ENCODE peak calls at places on chromosomes 2 and 18, in eight cellular contexts. J is HCT116, R is AG04449, Y is AG10803, L is keratinocyte, V is kidney epithelial cell, C is endothelial cell of umbilical vein, W is tibial artery. U is an unnamed sample.

GRCh38 chr2:66507673-66508127 is 72.8 kb downstream of the MEIS1 start:
- DNase-seq in J (no peak), R (no peak), Y (no peak), L (no peak), V (no peak), C (no peak), W (no peak), U (no peak)

GRCh38 chr2:200353125-200353524 is 46.6 kb downstream of the SPATS2L start:
- DNase-seq in J (no peak), R (no peak), Y (peak; percentile 63), L (no peak), V (no peak), C (no peak), W (no peak), U (no peak)

GRCh38 chr18:43061816-43062215 is 53.7 kb downstream of the RIT2 start:
- DNase-seq in J (no peak), R (no peak), Y (no peak), L (no peak), V (no peak), C (no peak), W (no peak), U (no peak)

GRCh38 chr2:20189299-20189931 is 35.5 kb downstream of the SDC1 start:
- DNase-seq in J (no peak), R (no peak), Y (no peak), L (no peak), V (no peak), C (no peak), W (no peak), U (no peak)

GRCh38 chr2:11863513-11864328 is 117.3 kb downstream of the LPIN1 start:
- DNase-seq in J (peak; percentile 71), R (peak; percentile 37), Y (peak; percentile 93), L (peak; percentile 41), V (peak; percentile 77), C (peak; percentile 88), W (peak; percentile 92), U (peak; percentile 96)

GRCh38 chr2:168198476-168199192 is 48.8 kb downstream of the STK39 start:
- DNase-seq in J (peak; percentile 88), R (no peak), Y (peak; percentile 71), L (no peak), V (no peak), C (no peak), W (no peak), U (no peak)

GRCh38 chr2:219459460-219460311 is 25.0 kb downstream of the SPEG start:
- DNase-seq in J (no peak), R (no peak), Y (peak; percentile 57), L (no peak), V (no peak), C (peak; percentile 38), W (peak; percentile 86), U (no peak)

GRCh38 chr2:8569332-8569930 is 112.4 kb upstream of the ID2 start:
- DNase-seq in J (no peak), R (no peak), Y (no peak), L (no peak), V (no peak), C (no peak), W (no peak), U (no peak)

GRCh38 chr2:49332415-49332814 is 178.1 kb upstream of the FSHR start:
- DNase-seq in J (no peak), R (no peak), Y (no peak), L (no peak), V (no peak), C (no peak), W (no peak), U (no peak)

GRCh38 chr2:197240018-197240712 is 70.4 kb downstream of the ANKRD44 start:
- DNase-seq in J (no peak), R (no peak), Y (no peak), L (no peak), V (no peak), C (no peak), W (no peak), U (no peak)

GRCh38 chr2:173134703-173135102 is 59.1 kb downstream of the MAP3K20 start:
- DNase-seq in J (no peak), R (no peak), Y (no peak), L (no peak), V (no peak), C (no peak), W (no peak), U (no peak)

GRCh38 chr2:191866195-191866594 is 19.3 kb upstream of the CAVIN2 start:
- DNase-seq in J (no peak), R (no peak), Y (no peak), L (no peak), V (no peak), C (no peak), W (no peak), U (no peak)

GRCh38 chr18:68121308-68121707 is 593.6 kb downstream of the TMX3 start:
- DNase-seq in J (no peak), R (no peak), Y (no peak), L (no peak), V (no peak), C (no peak), W (no peak), U (no peak)

GRCh38 chr2:149686677-149687427 is 99.3 kb upstream of the MMADHC start:
- DNase-seq in J (no peak), R (no peak), Y (peak; percentile 13), L (no peak), V (no peak), C (no peak), W (no peak), U (no peak)

GRCh38 chr2:111145103-111145760 is 24.5 kb downstream of the BCL2L11 start:
- DNase-seq in J (no peak), R (no peak), Y (no peak), L (no peak), V (no peak), C (no peak), W (no peak), U (no peak)

GRCh38 chr2:221779614-221780067 is 207.5 kb upstream of the EPHA4 start:
- DNase-seq in J (no peak), R (no peak), Y (peak; percentile 91), L (no peak), V (no peak), C (peak; percentile 91), W (peak; percentile 76), U (no peak)

GRCh38 chr2:132877923-132878322 is 207.9 kb upstream of the LYPD1 start:
- DNase-seq in J (no peak), R (no peak), Y (no peak), L (no peak), V (no peak), C (no peak), W (no peak), U (no peak)

GRCh38 chr2:82950148-82950547 is 1508.9 kb downstream of the SUCLG1 start:
- DNase-seq in J (no peak), R (no peak), Y (no peak), L (no peak), V (no peak), C (no peak), W (no peak), U (no peak)

GRCh38 chr2:20543579-20543887 is 96.7 kb downstream of the RHOB start:
- DNase-seq in J (no peak), R (no peak), Y (no peak), L (no peak), V (no peak), C (no peak), W (no peak), U (no peak)

GRCh38 chr2:233061007-233061590 is 957 bp downstream of the INPP5D start:
- DNase-seq in J (no peak), R (no peak), Y (no peak), L (no peak), V (no peak), C (peak; percentile 40), W (peak; percentile 59), U (no peak)
- H3K4me3 ChIP-seq in J (no peak overlapping the region), R (no peak overlapping the region), Y (no peak overlapping the region), L (no peak overlapping the region), V (no peak overlapping the region), C (peak overlapping the region; percentile 55), W (peak overlapping the region; percentile 43), U (no peak overlapping the region)

GRCh38 chr18:47285456-47285855 is 34.0 kb upstream of the SKOR2 start:
- DNase-seq in J (no peak), R (no peak), Y (no peak), L (no peak), V (no peak), C (no peak), W (no peak), U (no peak)

GRCh38 chr18:47286776-47287410 is 35.4 kb upstream of the SKOR2 start:
- DNase-seq in J (no peak), R (no peak), Y (no peak), L (no peak), V (no peak), C (no peak), W (no peak), U (no peak)

GRCh38 chr18:47284691-47285370 is 33.4 kb upstream of the SKOR2 start:
- DNase-seq in J (no peak), R (no peak), Y (no peak), L (no peak), V (no peak), C (no peak), W (no peak), U (no peak)

GRCh38 chr18:47280121-47280520 is 28.7 kb upstream of the SKOR2 start:
- DNase-seq in J (no peak), R (no peak), Y (no peak), L (no peak), V (no peak), C (no peak), W (no peak), U (no peak)

GRCh38 chr18:47283476-47283875 is 32.0 kb upstream of the SKOR2 start:
- DNase-seq in J (peak; percentile 42), R (no peak), Y (peak; percentile 23), L (no peak), V (no peak), C (peak; percentile 27), W (no peak), U (no peak)
- TF ChIP-seq CTCF in J (peak; percentile 81), R (peak; percentile 50), Y (peak; percentile 61), L (peak; percentile 29), V (peak; percentile 45), C (peak; percentile 30), W (no peak), U (peak; percentile 64)

GRCh38 chr2:101148777-101149176 is 2.4 kb downstream of the TBC1D8 start:
- DNase-seq in J (no peak), R (no peak), Y (no peak), L (no peak), V (no peak), C (no peak), W (no peak), U (no peak)
- H3K4me3 ChIP-seq in J (no peak overlapping the region), R (no peak overlapping the region), Y (no peak overlapping the region), L (no peak overlapping the region), V (no peak overlapping the region), C (no peak overlapping the region), W (no peak overlapping the region), U (no peak overlapping the region)

DNA sequence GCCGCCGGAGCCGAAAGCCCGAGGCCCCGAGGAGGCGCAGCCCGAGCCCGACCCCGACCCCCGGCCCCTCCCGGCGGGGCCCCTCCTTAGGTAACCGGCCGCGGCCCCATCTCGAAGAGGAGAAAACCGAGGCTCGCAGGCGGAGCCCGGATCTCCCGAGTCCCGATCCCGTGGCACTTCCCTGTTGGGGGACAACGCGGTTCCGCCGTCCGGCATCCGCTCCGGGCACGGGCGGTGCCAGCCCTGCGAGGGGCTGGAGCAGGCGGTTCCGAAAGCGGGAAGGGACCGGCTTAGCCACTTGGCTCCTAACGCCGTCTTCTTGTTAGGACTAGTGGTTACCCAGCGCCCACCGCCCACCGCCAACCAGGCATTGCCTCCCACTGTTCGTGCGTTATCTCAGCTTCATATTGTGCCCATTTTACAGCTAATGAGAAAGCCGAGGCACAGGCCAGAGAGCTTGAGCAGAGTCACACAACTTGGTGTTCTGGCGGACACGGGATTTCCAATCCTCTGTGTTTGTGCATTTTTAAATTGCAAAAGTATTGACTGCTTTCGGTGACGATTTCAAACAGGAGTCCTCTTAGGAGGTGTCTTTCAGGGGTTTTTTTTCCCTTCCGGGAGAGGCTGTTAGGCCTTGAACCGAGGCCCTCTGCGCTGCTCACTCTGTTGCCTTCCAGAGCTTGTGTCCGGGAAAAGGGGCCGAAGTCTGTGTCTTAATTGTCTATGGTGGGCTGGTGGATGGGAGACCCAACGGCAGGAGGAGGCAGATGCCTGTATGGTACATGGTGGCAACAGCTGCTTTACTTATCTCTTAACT is 559 bp downstream of the CENPA start:
- DNase-seq in J (no peak), R (no peak), Y (no peak), L (no peak), V (no peak), C (peak; percentile 15), W (no peak), U (no peak)
- TF ChIP-seq CTCF in J (no peak), R (no peak), Y (no peak), L (no peak), V (no peak), C (no peak), W (no peak), U (no peak)